ENCODE peak calls at places on chromosomes 4 and X, in five cellular contexts. G, K, V, J and M are unnamed samples.

GRCh38 chr4:174538123-174538875 is 16.0 kb upstream of the HPGD start:
- DNase-seq in V (no peak), J (no peak), G (no peak), K (no peak), M (no peak)

GRCh38 chr4:90745176-90745575 is 618.0 kb downstream of the CCSER1 start:
- DNase-seq in G (no peak), J (no peak), K (peak; percentile 27), V (no peak), M (no peak)

GRCh38 chr4:8618421-8618820 is 25.9 kb downstream of the CPZ start:
- DNase-seq in G (no peak), V (no peak), J (no peak), K (no peak), M (no peak)

GRCh38 chr4:87557348-87557747 is 28.2 kb upstream of the SPARCL1 start:
- DNase-seq in G (no peak), K (no peak), V (no peak), J (no peak), M (no peak)

GRCh38 chr4:94455081-94455480 is 3.3 kb downstream of the PDLIM5 start:
- DNase-seq in G (no peak), J (peak; percentile 68), V (no peak), K (no peak), M (peak; percentile 46)

GRCh38 chrX:119512145-119512800 is 44.0 kb downstream of the SLC25A5 start:
- DNase-seq in K (peak; percentile 48), J (peak; percentile 60), G (peak; percentile 16), V (no peak), M (peak; percentile 76)

GRCh38 chr4:157912212-157912611 is 260.6 kb downstream of the GASK1B start:
- DNase-seq in K (no peak), G (no peak), V (no peak), J (no peak), M (no peak)

GRCh38 chr4:142281999-142282398 is 564.1 kb downstream of the INPP4B start:
- DNase-seq in K (no peak), V (no peak), J (no peak), G (no peak), M (no peak)

GRCh38 chrX:53422915-53423268 is 219 bp downstream of the RIBC1 start:
- DNase-seq in K (no peak), G (no peak), V (no peak), J (no peak), M (no peak)

GRCh38 chrX:10021461-10022272 is 54.5 kb downstream of the CLDN34 start:
- DNase-seq in V (no peak), G (no peak), K (no peak), J (no peak), M (no peak)

GRCh38 chr4:163540977-163541376 is 46.5 kb downstream of the TMA16 start:
- DNase-seq in V (no peak), G (no peak), K (no peak), J (peak; percentile 93), M (no peak)

GRCh38 chr4:184383497-184384055 is 90.8 kb downstream of the IRF2 start:
- DNase-seq in G (peak; percentile 65), J (peak; percentile 92), K (peak; percentile 24), V (no peak), M (peak; percentile 69)

GRCh38 chrX:45852884-45853283 is 652.2 kb upstream of the DIPK2B start:
- DNase-seq in G (no peak), K (no peak), J (no peak), V (no peak), M (no peak)

GRCh38 chr4:10096201-10096975 is 20.2 kb downstream of the WDR1 start:
- DNase-seq in K (peak; percentile 76), G (peak; percentile 85), V (no peak), J (peak; percentile 96), M (peak; percentile 17)

GRCh38 chr4:85866508-85866907 is 391.6 kb downstream of the ARHGAP24 start:
- DNase-seq in V (no peak), K (no peak), G (no peak), J (no peak), M (no peak)

GRCh38 chr4:45078201-45078600 is 351.8 kb upstream of the GNPDA2 start:
- DNase-seq in K (no peak), J (no peak), V (no peak), G (no peak), M (no peak)

GRCh38 chrX:129875669-129876068 is 30.3 kb upstream of the UTP14A start:
- DNase-seq in V (no peak), J (peak; percentile 81), G (peak; percentile 43), K (no peak), M (peak; percentile 8)

GRCh38 chr4:76206222-76206942 is 7.2 kb downstream of the SCARB2 start:
- DNase-seq in V (no peak), K (no peak), G (no peak), J (no peak), M (no peak)

DNA sequence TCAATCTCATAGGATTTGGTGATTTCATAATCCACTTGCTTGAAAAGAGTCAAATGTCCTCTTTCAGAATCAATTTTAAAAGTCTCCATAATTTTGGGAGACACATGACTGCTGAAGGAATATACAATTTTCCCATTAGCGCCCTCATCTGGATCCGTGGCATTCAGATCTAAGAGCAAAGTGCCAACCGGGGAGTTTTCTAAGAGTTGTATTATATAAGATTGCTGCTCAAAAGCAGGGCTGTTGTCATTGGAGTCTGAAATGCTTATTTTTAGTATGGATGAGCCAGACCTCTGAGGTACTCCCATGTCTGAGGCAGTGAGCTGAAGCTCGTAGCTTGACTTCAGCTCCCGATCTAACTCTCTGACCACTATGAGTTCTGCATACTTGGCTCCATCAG is 1.2 kb downstream of the PCDH18 start:
- DNase-seq in K (no peak), V (no peak), G (no peak), J (peak; percentile 65), M (no peak)
- TF ChIP-seq CTCF in K (peak; percentile 8), V (peak; percentile 62), G (peak; percentile 30), J (peak; percentile 55), M (no peak)

GRCh38 chrX:74536142-74537010 is 78.0 kb downstream of the RLIM start:
- DNase-seq in K (no peak), J (peak; percentile 89), G (no peak), V (peak; percentile 77), M (peak; percentile 52)
- TF ChIP-seq CTCF in K (no peak), J (peak; percentile 41), G (peak; percentile 28), V (peak; percentile 69), M (peak; percentile 23)

GRCh38 chr4:7416745-7417432 is 17.8 kb downstream of the PSAPL1 start:
- DNase-seq in V (peak; percentile 36), G (no peak), K (no peak), J (no peak), M (no peak)
- TF ChIP-seq CTCF in V (no peak), G (no peak), K (no peak), J (no peak), M (no peak)

GRCh38 chrX:30822068-30822671 is 66.9 kb downstream of the TAB3 start:
- DNase-seq in V (no peak), G (no peak), K (no peak), J (no peak), M (no peak)
- TF ChIP-seq CTCF in V (peak; percentile 25), G (no peak), K (peak; percentile 21), J (no peak), M (no peak)

GRCh38 chr4:3071811-3072210 is 2.5 kb downstream of the HTT-AS start:
- DNase-seq in G (no peak), K (no peak), V (no peak), J (no peak), M (no peak)

GRCh38 chr4:3074078-3074845 is at the start of the genes HTT and HTT-AS:
- DNase-seq in G (peak; percentile 69), V (peak; percentile 97), K (peak; percentile 85), J (peak; percentile 96), M (peak; percentile 92)

GRCh38 chr4:3074846-3075651 is 568 bp downstream of the HTT start:
- DNase-seq in G (no peak), V (peak; percentile 75), K (peak; percentile 27), J (peak; percentile 71), M (peak; percentile 43)

GRCh38 chr4:3075652-3075981 is 1.1 kb downstream of the HTT start:
- DNase-seq in J (no peak), G (no peak), V (no peak), K (no peak), M (no peak)

GRCh38 chr4:3073158-3074077 is 920 bp downstream of the HTT-AS start:
- DNase-seq in G (no peak), V (no peak), K (no peak), J (no peak), M (no peak)
- TF ChIP-seq CTCF in G (peak; percentile 33), V (no peak), K (no peak), J (peak; percentile 21), M (no peak)

DNA sequence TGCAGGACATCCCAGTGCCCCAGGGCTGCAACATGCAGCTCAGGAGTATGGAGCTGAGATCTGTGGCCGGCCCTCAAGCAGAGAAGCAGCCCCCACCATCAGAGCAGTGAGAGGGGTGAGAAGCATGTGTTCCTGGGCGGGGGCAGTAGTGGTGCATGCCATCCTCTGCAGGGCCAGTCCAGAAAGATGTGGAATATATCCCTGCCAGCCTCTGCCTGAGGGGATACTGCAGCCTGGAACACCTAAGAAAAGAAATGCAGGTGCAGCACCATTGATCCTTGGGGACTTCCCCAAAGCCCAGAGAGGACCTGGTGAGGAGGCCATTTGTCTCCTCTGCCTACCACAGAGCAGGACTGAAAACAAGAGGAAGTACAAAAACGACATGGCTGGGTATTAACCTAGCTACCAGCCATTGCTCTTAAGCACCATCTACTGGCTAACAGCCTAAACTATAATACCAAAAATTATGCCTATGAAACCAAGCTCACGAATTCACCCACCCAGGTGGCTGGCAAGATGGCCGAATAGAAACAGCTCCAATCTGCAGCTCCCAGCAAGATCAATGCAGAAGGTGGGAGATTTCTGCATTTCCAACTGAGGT is 158.8 kb downstream of the ADGRA3 start:
- DNase-seq in G (no peak), J (peak; percentile 37), V (no peak), K (no peak), M (no peak)
- TF ChIP-seq CTCF in G (peak; percentile 34), J (peak; percentile 53), V (peak; percentile 60), K (peak; percentile 17), M (no peak)

DNA sequence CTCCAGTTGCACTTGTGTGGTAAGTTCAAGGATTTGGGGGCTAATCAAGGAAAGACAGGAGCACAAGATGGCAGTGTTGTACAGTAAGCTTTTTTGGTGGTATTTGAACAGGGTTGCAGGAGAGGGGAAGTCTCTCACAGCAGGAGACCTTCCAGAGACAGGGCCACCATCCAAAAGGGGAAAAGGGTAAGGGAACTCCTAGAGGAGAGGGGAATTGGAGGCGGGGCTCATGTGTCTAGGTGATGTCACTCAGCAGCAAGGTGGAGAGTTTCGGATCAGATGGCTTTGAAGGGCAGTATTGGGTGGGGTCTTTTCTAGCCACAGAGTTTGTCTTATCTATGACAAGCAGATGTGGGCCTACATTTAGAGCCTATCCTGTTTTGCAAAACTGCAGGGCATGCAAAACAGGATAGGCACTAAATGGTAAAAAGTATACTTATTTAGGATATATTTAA is 13.4 kb upstream of the RNF175 start:
- DNase-seq in K (no peak), G (no peak), J (no peak), V (no peak), M (no peak)
- TF ChIP-seq CTCF in K (no peak), G (no peak), J (peak; percentile 18), V (peak; percentile 21), M (no peak)